ENCODE peak calls at places on chromosomes 1 and 21, in four cellular contexts. P is body of pancreas, A is astrocyte of the cerebellum, E is tibial artery. D is an unnamed sample.

GRCh38 chr21:38853421-38853919 is 47.7 kb downstream of the ETS2 start:
- DNase-seq in A (peak), E (no peak), P (peak), D (peak)

GRCh38 chr1:92446990-92447681 is 39.6 kb downstream of the GFI1 start:
- DNase-seq in A (no peak), P (no peak), E (no peak), D (no peak)

GRCh38 chr1:21842606-21843162 is 30.6 kb downstream of the LDLRAD2 start:
- DNase-seq in E (no peak), P (no peak), A (no peak), D (no peak)

GRCh38 chr1:160342520-160342919 is 530 bp downstream of the COPA start:
- DNase-seq in E (no peak), P (no peak), A (no peak), D (no peak)

GRCh38 chr1:35559317-35559944 is 1.8 kb downstream of the NCDN start:
- DNase-seq in A (no peak), E (no peak), P (no peak), D (no peak)

GRCh38 chr1:59156031-59156430 is 140.9 kb upstream of the FGGY start:
- DNase-seq in E (no peak), P (no peak), A (no peak), D (no peak)

GRCh38 chr21:32452641-32453040 is 40.1 kb downstream of the EVA1C start:
- DNase-seq in A (no peak), E (no peak), P (no peak), D (no peak)

GRCh38 chr1:228340686-228341449 is 65.8 kb downstream of the TRIM11 start:
- DNase-seq in P (peak), A (no peak), E (peak), D (peak)

GRCh38 chr1:6317101-6317760 is 56.3 kb upstream of the GPR153 start:
- DNase-seq in E (no peak), P (no peak), A (no peak), D (no peak)

GRCh38 chr1:52842643-52843310 is at the start of gene ZYG11A:
- DNase-seq in P (peak), A (peak), E (no peak), D (peak)

GRCh38 chr1:245621589-245621988 is 466.8 kb downstream of the KIF26B start:
- DNase-seq in P (no peak), E (no peak), A (no peak), D (no peak)

GRCh38 chr1:109371271-109371739 is 26.4 kb downstream of the SORT1 start:
- DNase-seq in A (no peak), E (peak), P (no peak), D (peak)

GRCh38 chr1:172770081-172770480 is 111.2 kb downstream of the FASLG start:
- DNase-seq in P (no peak), A (no peak), E (no peak), D (no peak)

GRCh38 chr1:205767248-205767647 is 8.0 kb downstream of the RAB29 start:
- DNase-seq in A (no peak), P (no peak), E (no peak), D (no peak)

GRCh38 chr1:10880063-10880462 is 83.6 kb upstream of the CASZ1 start:
- DNase-seq in E (no peak), A (no peak), P (no peak), D (peak)

GRCh38 chr1:77889671-77890070 is 1.2 kb downstream of the NEXN start:
- DNase-seq in A (peak), P (peak), E (no peak), D (no peak)

GRCh38 chr1:183569141-183569540 is 21.1 kb downstream of the NCF2 start:
- DNase-seq in P (no peak), A (no peak), E (no peak), D (no peak)

GRCh38 chr1:224182057-224182865 is 779 bp upstream of the DEGS1 start:
- DNase-seq in E (no peak), A (no peak), P (no peak), D (no peak)

GRCh38 chr21:28233536-28234220 is 759.0 kb downstream of the LTN1 start:
- DNase-seq in A (no peak), P (no peak), E (no peak), D (no peak)

GRCh38 chr21:40335689-40336088 is 468.5 kb downstream of the PCP4 start:
- DNase-seq in E (no peak), A (no peak), P (no peak), D (no peak)

GRCh38 chr1:203268901-203269653 is 36.2 kb upstream of the BTG2 start:
- DNase-seq in A (peak), P (peak), E (peak), D (no peak)

DNA sequence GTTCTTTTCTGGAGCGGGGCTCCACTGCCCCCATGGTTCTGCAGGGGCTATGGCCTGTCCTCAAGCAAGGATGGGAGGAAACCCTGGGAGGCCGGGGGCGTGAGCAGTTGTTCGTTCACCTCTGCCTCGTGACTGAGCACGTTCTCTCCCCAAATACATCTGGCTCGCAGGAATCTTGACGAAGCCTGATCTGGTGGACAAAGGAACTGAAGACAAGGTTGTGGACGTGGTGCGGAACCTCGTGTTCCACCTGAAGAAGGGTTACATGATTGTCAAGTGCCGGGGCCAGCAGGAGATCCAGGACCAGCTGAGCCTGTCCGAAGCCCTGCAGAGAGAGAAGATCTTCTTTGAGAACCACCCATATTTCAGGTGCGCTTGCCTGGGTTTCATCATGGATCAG is 15.5 kb downstream of the MX1 start:
- DNase-seq in A (no peak), P (no peak), E (peak), D (no peak)
- TF ChIP-seq CTCF in A (no peak), P (no peak), E (no peak), D (no peak)

DNA sequence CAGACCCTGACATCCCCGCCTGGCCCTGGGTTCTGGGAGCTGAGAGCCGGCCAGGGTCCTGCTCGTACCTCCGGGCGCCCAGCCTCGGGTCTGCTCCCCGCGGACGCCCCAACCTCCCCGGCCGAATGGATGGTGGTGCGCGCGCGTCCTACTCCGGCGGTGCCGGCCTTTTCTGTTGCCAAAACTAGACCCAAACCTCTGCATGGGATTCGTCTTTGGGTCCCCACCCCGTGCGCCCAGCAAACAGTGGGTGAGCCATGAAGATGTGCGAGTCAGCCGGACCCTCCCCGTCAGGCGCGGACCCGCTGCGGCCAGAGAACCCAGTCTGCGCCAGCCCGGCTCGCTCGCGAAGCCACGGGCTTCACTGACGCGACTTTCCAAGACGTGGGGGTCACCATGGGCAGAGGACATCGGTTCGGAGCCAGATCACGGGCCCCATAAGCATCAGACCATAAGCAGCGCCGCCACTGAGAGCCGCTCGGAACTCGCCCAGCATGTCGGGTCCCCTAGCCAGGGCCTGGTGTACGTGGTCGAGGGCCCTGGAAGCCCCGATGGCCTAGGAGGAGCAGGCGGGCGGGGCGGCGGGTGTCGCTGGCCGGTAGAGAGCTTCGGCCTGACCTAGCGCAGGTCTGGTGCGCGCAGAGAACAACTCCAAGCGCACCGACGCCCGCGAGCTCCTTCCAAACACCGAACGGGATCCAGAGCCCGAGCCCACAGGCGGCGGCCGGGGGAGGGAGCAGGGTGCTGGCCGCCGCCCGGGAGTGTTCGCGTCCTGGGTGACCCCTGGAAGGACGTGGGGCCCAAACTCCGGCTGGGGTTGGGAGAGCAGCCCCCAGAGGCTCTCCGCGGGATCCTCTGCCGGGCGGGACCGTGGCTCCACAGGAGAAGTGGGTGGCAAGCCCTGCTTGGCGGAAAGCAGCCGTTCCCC is 1.0 kb upstream of the TP73 start:
- DNase-seq in A (no peak), P (no peak), E (no peak), D (no peak)
- H3K4me3 ChIP-seq in A (no peak), P (no peak), E (peak), D (no peak)

GRCh38 chr1:165827199-165828102 is at the start of gene UCK2:
- DNase-seq in A (no peak), P (peak), E (peak), D (peak)
- TF ChIP-seq CTCF in A (no peak), P (peak), E (peak), D (peak)

GRCh38 chr1:158117854-158118691 is 62.6 kb upstream of the CD1D start:
- DNase-seq in A (no peak), E (no peak), P (peak), D (peak)
- H3K4me3 ChIP-seq in A (no peak), E (peak), P (no peak), D (no peak)

GRCh38 chr1:1237874-1238701 is 6.1 kb downstream of the B3GALT6 start:
- DNase-seq in A (no peak), E (no peak), P (peak), D (no peak)

GRCh38 chr1:1240348-1240732 is 6.2 kb downstream of the C1QTNF12 start:
- DNase-seq in P (no peak), A (no peak), E (no peak), D (no peak)

GRCh38 chr1:1239624-1240347 is 6.7 kb downstream of the C1QTNF12 start:
- DNase-seq in P (no peak), E (no peak), A (no peak), D (no peak)

GRCh38 chr1:1238702-1239178 is 6.7 kb downstream of the B3GALT6 start:
- DNase-seq in E (no peak), P (no peak), A (no peak), D (no peak)

GRCh38 chr1:1239247-1239623 is 7.2 kb downstream of the B3GALT6 start:
- DNase-seq in P (no peak), A (no peak), E (no peak), D (no peak)
- TF ChIP-seq CTCF in P (no peak), A (no peak), E (no peak), D (no peak)

GRCh38 chr1:234123867-234124266 is 219.4 kb downstream of the SLC35F3 start:
- DNase-seq in E (no peak), A (no peak), P (no peak), D (no peak)
- H3K4me3 ChIP-seq in E (no peak), A (no peak), P (no peak), D (no peak)

D was measured in left lung.